ENCODE peak calls at places on chromosomes 1 and 21, in six cellular contexts. N is NCI-H1105 treated with DMSO at 0.1 percent for 48 hours, X is GM03348, W is A549, D is T-cell, Z is COLO829. S is an unnamed sample.

GRCh38 chr1:65469889-65470340 is 49.4 kb downstream of the LEPR start:
- DNase-seq in X (no peak), W (no peak), N (peak; percentile 64), Z (no peak), D (no peak), S (no peak)

GRCh38 chr1:22108343-22109135 is 34.4 kb downstream of the WNT4 start:
- DNase-seq in D (no peak), N (no peak), Z (peak; percentile 53), X (peak; percentile 62), W (no peak), S (no peak)

GRCh38 chr1:16180291-16180824 is 24.5 kb upstream of the EPHA2 start:
- DNase-seq in X (no peak), N (no peak), W (no peak), Z (no peak), D (no peak), S (no peak)

GRCh38 chr1:168081373-168082007 is 55.2 kb downstream of the GPR161 start:
- DNase-seq in X (peak; percentile 87), Z (no peak), D (no peak), W (no peak), N (no peak), S (peak; percentile 70)

GRCh38 chr1:37914719-37915483 is 32.0 kb downstream of the INPP5B start:
- DNase-seq in X (no peak), D (no peak), Z (no peak), W (no peak), N (no peak), S (no peak)

GRCh38 chr1:208868554-208868953 is 624.4 kb upstream of the PLXNA2 start:
- DNase-seq in W (no peak), Z (no peak), D (no peak), N (no peak), X (peak; percentile 30), S (no peak)

GRCh38 chr21:31726407-31726806 is 5.5 kb downstream of the SCAF4 start:
- DNase-seq in N (no peak), D (no peak), Z (no peak), W (no peak), X (no peak), S (no peak)

GRCh38 chr1:27037518-27037917 is 24.9 kb upstream of the TENT5B start:
- DNase-seq in D (no peak), N (peak; percentile 20), X (no peak), W (no peak), Z (no peak), S (no peak)

GRCh38 chr1:111672338-111672737 is 52.7 kb downstream of the RAP1A start:
- DNase-seq in X (peak; percentile 58), W (no peak), D (no peak), N (no peak), Z (no peak), S (no peak)

GRCh38 chr1:160030657-160031367 is 978 bp downstream of the PIGM start:
- DNase-seq in Z (no peak), X (peak; percentile 13), D (no peak), W (peak; percentile 34), N (peak; percentile 30), S (no peak)

GRCh38 chr1:229171934-229172333 is 99.0 kb upstream of the RAB4A start:
- DNase-seq in W (no peak), X (no peak), D (no peak), N (peak; percentile 86), Z (no peak), S (no peak)

GRCh38 chr1:29953938-29954337 is 717.6 kb downstream of the PTPRU start:
- DNase-seq in N (no peak), D (no peak), Z (no peak), X (no peak), W (no peak), S (no peak)

GRCh38 chr1:61287014-61287413 is 204.7 kb downstream of the NFIA start:
- DNase-seq in X (peak; percentile 14), Z (peak; percentile 79), D (no peak), N (no peak), W (no peak), S (peak; percentile 92)

GRCh38 chr1:169012416-169012815 is 94.1 kb upstream of the ATP1B1 start:
- DNase-seq in X (no peak), N (no peak), Z (no peak), W (no peak), D (no peak), S (no peak)

GRCh38 chr1:115330480-115331013 is 7.5 kb downstream of the NGF start:
- DNase-seq in N (no peak), D (no peak), W (no peak), Z (no peak), X (peak; percentile 66), S (no peak)

GRCh38 chr1:225888898-225889690 is at the start of gene LEFTY1:
- DNase-seq in N (no peak), W (no peak), D (no peak), X (no peak), Z (no peak), S (no peak)

GRCh38 chr1:235670157-235670776 is 20.7 kb upstream of the GNG4 start:
- DNase-seq in D (no peak), N (no peak), W (no peak), Z (no peak), X (no peak), S (no peak)

GRCh38 chr1:82160036-82160435 is 359.3 kb downstream of the ADGRL2 start:
- DNase-seq in Z (no peak), N (no peak), D (no peak), X (no peak), W (no peak), S (no peak)

GRCh38 chr1:22529901-22530621 is 33.2 kb upstream of the EPHA8 start:
- DNase-seq in Z (no peak), W (no peak), D (no peak), X (peak; percentile 51), N (no peak), S (no peak)

GRCh38 chr1:25562101-25562927 is 18.9 kb downstream of the LDLRAP1 start:
- DNase-seq in Z (no peak), N (peak; percentile 12), X (no peak), W (no peak), D (peak; percentile 84), S (no peak)